ENCODE peak calls at places on chromosomes 16 and 17, in four cellular contexts. One of them, this sample, is unnamed.

GRCh38 chr16:59510008-59510424 is 775.9 kb upstream of the GOT2 start:
- DNase-seq in iPS DF 6.9: no peak
- DNase-seq in RWPE1: no peak
- DNase-seq in fibroblast of lung: no peak
- DNase-seq in this sample: no peak

GRCh38 chr17:31411707-31412285 is 20.3 kb downstream of the RAB11FIP4 start:
- DNase-seq in iPS DF 6.9: no peak
- DNase-seq in RWPE1: no peak
- DNase-seq in fibroblast of lung: no peak
- DNase-seq in this sample: no peak

GRCh38 chr16:84080378-84080777 is 36.4 kb downstream of the MBTPS1 start:
- DNase-seq in iPS DF 6.9: no peak
- DNase-seq in RWPE1: no peak
- DNase-seq in fibroblast of lung: no peak
- DNase-seq in this sample: no peak

GRCh38 chr17:16980813-16981731 is 9.2 kb upstream of the TNFRSF13B start:
- DNase-seq in iPS DF 6.9: no peak
- DNase-seq in RWPE1: no peak
- DNase-seq in fibroblast of lung: no peak
- DNase-seq in this sample: no peak

GRCh38 chr16:58249780-58250478 is 44.9 kb downstream of the PRSS54 start:
- DNase-seq in iPS DF 6.9: peak
- DNase-seq in RWPE1: peak
- DNase-seq in fibroblast of lung: peak
- DNase-seq in this sample: no peak

GRCh38 chr16:88331989-88332920 is 50.5 kb upstream of the ZNF469 start:
- DNase-seq in iPS DF 6.9: no peak
- DNase-seq in RWPE1: peak
- DNase-seq in fibroblast of lung: peak
- DNase-seq in this sample: peak

GRCh38 chr17:79792371-79792871 is 4.5 kb downstream of the CBX8 start:
- DNase-seq in iPS DF 6.9: no peak
- DNase-seq in RWPE1: no peak
- DNase-seq in fibroblast of lung: no peak
- DNase-seq in this sample: no peak

GRCh38 chr16:20755238-20755637 is 8.6 kb upstream of the ACSM3 start:
- DNase-seq in iPS DF 6.9: no peak
- DNase-seq in RWPE1: no peak
- DNase-seq in fibroblast of lung: no peak
- DNase-seq in this sample: no peak

GRCh38 chr16:1150511-1150982 is 2.4 kb upstream of the CACNA1H start:
- DNase-seq in iPS DF 6.9: no peak
- DNase-seq in RWPE1: no peak
- DNase-seq in fibroblast of lung: peak
- DNase-seq in this sample: no peak

GRCh38 chr17:7884581-7885356 is 3.8 kb upstream of the CHD3 start:
- DNase-seq in iPS DF 6.9: no peak
- DNase-seq in RWPE1: no peak
- DNase-seq in fibroblast of lung: no peak
- DNase-seq in this sample: no peak

GRCh38 chr16:2032285-2033056 is 5.8 kb downstream of the NHERF2 start:
- DNase-seq in iPS DF 6.9: no peak
- DNase-seq in RWPE1: no peak
- DNase-seq in fibroblast of lung: no peak
- DNase-seq in this sample: no peak

GRCh38 chr16:53666816-53667415 is 36.7 kb downstream of the RPGRIP1L start:
- DNase-seq in iPS DF 6.9: no peak
- DNase-seq in RWPE1: no peak
- DNase-seq in fibroblast of lung: no peak
- DNase-seq in this sample: no peak

GRCh38 chr17:28484296-28484695 is 10.9 kb downstream of the SLC13A2 start:
- DNase-seq in iPS DF 6.9: no peak
- DNase-seq in RWPE1: no peak
- DNase-seq in fibroblast of lung: no peak
- DNase-seq in this sample: no peak

GRCh38 chr17:38735161-38735997 is 5.2 kb downstream of the CISD3 start:
- DNase-seq in iPS DF 6.9: no peak
- DNase-seq in RWPE1: peak
- DNase-seq in fibroblast of lung: peak
- DNase-seq in this sample: no peak

GRCh38 chr16:83704656-83705055 is 103.1 kb upstream of the HSBP1 start:
- DNase-seq in iPS DF 6.9: no peak
- DNase-seq in RWPE1: no peak
- DNase-seq in fibroblast of lung: no peak
- DNase-seq in this sample: no peak

GRCh38 chr16:84616515-84616914 is 1.4 kb downstream of the COTL1 start:
- DNase-seq in iPS DF 6.9: no peak
- DNase-seq in RWPE1: peak
- DNase-seq in fibroblast of lung: peak
- DNase-seq in this sample: no peak

GRCh38 chr16:71626018-71626857 is at the start of gene MARVELD3:
- DNase-seq in iPS DF 6.9: peak
- DNase-seq in RWPE1: peak
- DNase-seq in fibroblast of lung: no peak
- DNase-seq in this sample: no peak

GRCh38 chr16:4253394-4254150 is 11.7 kb upstream of the SRL start:
- DNase-seq in iPS DF 6.9: peak
- DNase-seq in RWPE1: peak
- DNase-seq in fibroblast of lung: peak
- DNase-seq in this sample: peak

GRCh38 chr17:72901657-72902056 is 190.8 kb downstream of the SLC39A11 start:
- DNase-seq in iPS DF 6.9: no peak
- DNase-seq in RWPE1: no peak
- DNase-seq in fibroblast of lung: no peak
- DNase-seq in this sample: no peak

GRCh38 chr17:33500141-33500540 is 207.0 kb upstream of the ASIC2 start:
- DNase-seq in iPS DF 6.9: no peak
- DNase-seq in RWPE1: no peak
- DNase-seq in fibroblast of lung: no peak
- DNase-seq in this sample: no peak

DNA sequence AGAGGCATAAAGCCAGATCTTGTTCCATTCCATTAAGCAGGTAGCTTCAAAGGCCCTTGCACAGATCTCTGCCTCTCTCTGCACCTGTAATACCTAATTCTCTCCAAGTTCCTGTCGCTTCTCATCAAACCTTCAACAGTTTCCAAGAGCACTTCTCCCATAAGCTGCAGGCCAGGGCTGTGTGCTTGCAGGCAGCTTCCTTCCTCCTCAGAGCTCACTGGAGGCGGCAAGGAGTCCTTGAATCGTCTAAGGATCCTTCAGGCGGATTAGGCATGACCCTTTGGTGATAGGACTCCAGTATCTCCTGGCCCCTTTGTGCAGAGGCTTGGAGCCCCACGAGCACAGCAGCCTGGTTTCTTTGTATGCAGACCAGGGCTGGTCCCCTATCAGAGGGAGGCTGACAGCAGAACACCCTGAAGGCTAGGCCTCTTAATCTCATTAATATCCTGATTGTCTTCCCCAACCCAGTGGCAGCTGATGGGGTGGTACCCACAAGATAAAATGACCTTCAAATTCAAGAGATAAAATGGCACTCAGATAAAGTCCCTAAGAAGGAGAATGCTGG is 19.8 kb downstream of the HNF1B start:
- DNase-seq in iPS DF 6.9: no peak
- DNase-seq in RWPE1: no peak
- DNase-seq in fibroblast of lung: no peak
- DNase-seq in this sample: no peak
- H3K27ac ChIP-seq in iPS DF 6.9: no peak
- H3K27ac ChIP-seq in RWPE1: no peak
- H3K27ac ChIP-seq in fibroblast of lung: no peak
- H3K27ac ChIP-seq in this sample: no peak

DNA sequence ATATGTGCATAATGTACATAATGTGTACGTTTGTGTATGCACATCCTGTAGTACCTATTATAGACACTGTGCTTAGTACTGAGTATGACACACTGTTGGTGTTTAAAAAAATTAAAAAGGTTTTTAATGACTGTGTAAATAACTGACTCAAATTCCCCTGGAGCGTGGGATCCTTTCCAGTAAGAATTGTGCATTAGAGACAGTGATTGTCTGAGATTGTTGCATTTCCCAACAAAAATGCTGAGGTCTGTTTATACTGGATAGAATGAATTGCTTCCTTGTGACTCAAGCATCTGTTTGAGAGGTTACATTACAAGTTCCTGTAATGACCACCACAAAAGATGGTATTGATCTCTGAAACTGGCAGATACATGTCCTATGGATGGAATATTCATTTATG is 229.0 kb downstream of the CDH11 start:
- DNase-seq in iPS DF 6.9: no peak
- DNase-seq in RWPE1: peak
- DNase-seq in fibroblast of lung: peak
- DNase-seq in this sample: peak
- H3K27ac ChIP-seq in iPS DF 6.9: no peak
- H3K27ac ChIP-seq in RWPE1: no peak
- H3K27ac ChIP-seq in fibroblast of lung: no peak
- H3K27ac ChIP-seq in this sample: no peak

DNA sequence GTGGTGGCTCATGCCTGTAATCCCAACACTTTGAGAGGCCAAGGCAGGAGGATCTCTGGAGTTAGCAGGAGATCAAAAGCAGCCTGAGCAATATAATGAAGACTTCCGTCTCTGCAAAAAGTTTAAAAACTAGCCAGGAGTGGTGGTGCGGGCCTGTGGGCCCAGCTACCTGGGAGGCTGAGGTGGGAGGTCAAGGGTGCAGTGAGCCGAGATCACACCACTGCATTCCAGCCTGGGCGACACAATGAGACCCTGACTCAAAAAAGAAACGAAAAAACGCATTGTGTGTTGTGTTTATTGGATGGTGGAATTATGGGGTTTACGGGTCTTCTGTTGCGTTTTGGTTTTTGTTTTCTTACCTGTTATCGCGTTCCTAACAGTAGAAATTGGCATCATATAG is 863 bp upstream of the DDX19A start:
- DNase-seq in iPS DF 6.9: no peak
- DNase-seq in RWPE1: no peak
- DNase-seq in fibroblast of lung: no peak
- DNase-seq in this sample: no peak
- H3K27ac ChIP-seq in iPS DF 6.9: no peak
- H3K27ac ChIP-seq in RWPE1: peak
- H3K27ac ChIP-seq in fibroblast of lung: peak
- H3K27ac ChIP-seq in this sample: no peak

DNA sequence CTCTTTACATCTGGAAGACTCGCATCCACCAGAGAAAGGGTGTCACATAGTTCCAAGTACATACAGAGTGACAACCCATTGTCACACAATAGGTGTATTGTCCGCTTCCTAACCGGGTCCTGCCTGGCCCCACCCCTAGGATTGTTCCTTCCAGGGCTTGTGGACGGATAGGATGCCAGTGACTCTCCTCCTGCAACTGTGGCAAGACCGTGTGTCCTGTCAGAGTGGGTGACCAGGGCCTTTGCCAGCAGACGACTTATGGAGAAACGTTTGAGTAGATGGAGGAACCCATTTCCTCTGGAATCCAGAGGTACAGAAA is 258.4 kb downstream of the CPPED1 start:
- DNase-seq in iPS DF 6.9: no peak
- DNase-seq in RWPE1: no peak
- DNase-seq in fibroblast of lung: no peak
- DNase-seq in this sample: no peak
- H3K27ac ChIP-seq in iPS DF 6.9: no peak
- H3K27ac ChIP-seq in RWPE1: no peak
- H3K27ac ChIP-seq in fibroblast of lung: no peak
- H3K27ac ChIP-seq in this sample: no peak

GRCh38 chr17:2030779-2031163 is 818 bp downstream of the DPH1 start:
- DNase-seq in iPS DF 6.9: no peak
- DNase-seq in RWPE1: no peak
- DNase-seq in fibroblast of lung: no peak
- DNase-seq in this sample: peak
- H3K27ac ChIP-seq in iPS DF 6.9: no peak
- H3K27ac ChIP-seq in RWPE1: peak
- H3K27ac ChIP-seq in fibroblast of lung: peak
- H3K27ac ChIP-seq in this sample: no peak

GRCh38 chr17:75516255-75516618 is at the start of gene TSEN54:
- DNase-seq in iPS DF 6.9: no peak
- DNase-seq in RWPE1: peak
- DNase-seq in fibroblast of lung: peak
- DNase-seq in this sample: peak

GRCh38 chr17:75517277-75517865 is 1.0 kb downstream of the TSEN54 start:
- DNase-seq in iPS DF 6.9: no peak
- DNase-seq in RWPE1: no peak
- DNase-seq in fibroblast of lung: no peak
- DNase-seq in this sample: no peak

GRCh38 chr17:75518201-75518600 is 1.9 kb downstream of the TSEN54 start:
- DNase-seq in iPS DF 6.9: no peak
- DNase-seq in RWPE1: no peak
- DNase-seq in fibroblast of lung: no peak
- DNase-seq in this sample: no peak

GRCh38 chr17:75515523-75516254 is at the start of gene CASKIN2:
- DNase-seq in iPS DF 6.9: peak
- DNase-seq in RWPE1: peak
- DNase-seq in fibroblast of lung: peak
- DNase-seq in this sample: peak

GRCh38 chr17:75516619-75517276 is 420 bp downstream of the TSEN54 start:
- DNase-seq in iPS DF 6.9: no peak
- DNase-seq in RWPE1: no peak
- DNase-seq in fibroblast of lung: peak
- DNase-seq in this sample: no peak
- H3K27ac ChIP-seq in iPS DF 6.9: no peak
- H3K27ac ChIP-seq in RWPE1: peak
- H3K27ac ChIP-seq in fibroblast of lung: no peak
- H3K27ac ChIP-seq in this sample: no peak